ENCODE peak calls at places on chromosomes 1 and 21, in six cellular contexts. M is tibial nerve, F is GM12892, A is uterus, X is stomach, R is adrenal gland. Y is an unnamed sample.

GRCh38 chr1:64856564-64856963 is 109.8 kb downstream of the JAK1 start:
- DNase-seq in A (peak; percentile 77), X (no peak), M (no peak), F (no peak), R (peak; percentile 53), Y (no peak)

GRCh38 chr21:45001134-45002095 is 61.6 kb downstream of the SLX9 start:
- DNase-seq in R (peak; percentile 90), X (peak; percentile 49), F (no peak), A (no peak), M (no peak), Y (peak; percentile 96)

GRCh38 chr1:185823471-185823870 is 89.3 kb downstream of the HMCN1 start:
- DNase-seq in R (no peak), F (no peak), X (no peak), M (no peak), A (no peak), Y (no peak)

GRCh38 chr1:174217248-174217647 is 57.9 kb downstream of the RABGAP1L start:
- DNase-seq in A (no peak), F (no peak), X (no peak), R (no peak), M (no peak), Y (no peak)

GRCh38 chr1:8009043-8010002 is 16.8 kb downstream of the ERRFI1 start:
- DNase-seq in M (no peak), F (no peak), X (no peak), A (no peak), R (no peak), Y (no peak)

GRCh38 chr1:59455206-59455605 is 158.3 kb downstream of the FGGY start:
- DNase-seq in R (no peak), A (no peak), M (no peak), F (no peak), X (no peak), Y (no peak)

GRCh38 chr21:45598109-45598508 is 45.4 kb upstream of the PCBP3 start:
- DNase-seq in R (no peak), A (no peak), F (no peak), M (no peak), X (no peak), Y (no peak)

GRCh38 chr1:24107462-24108225 is 4.3 kb downstream of the MYOM3 start:
- DNase-seq in F (no peak), R (peak; percentile 64), A (no peak), X (no peak), M (no peak), Y (peak; percentile 81)

GRCh38 chr1:41434306-41434705 is 50.2 kb downstream of the EDN2 start:
- DNase-seq in A (no peak), X (no peak), F (no peak), R (no peak), M (no peak), Y (no peak)

GRCh38 chr1:178541829-178542553 is 29.1 kb downstream of the TEX35 start:
- DNase-seq in A (peak; percentile 40), R (no peak), M (no peak), F (peak; percentile 54), X (peak; percentile 65), Y (no peak)

GRCh38 chr1:30840904-30841598 is 67.5 kb downstream of the SDC3 start:
- DNase-seq in X (peak; percentile 27), A (peak; percentile 46), R (peak; percentile 87), F (no peak), M (no peak), Y (no peak)

GRCh38 chr1:159089184-159089791 is 12.7 kb upstream of the AIM2 start:
- DNase-seq in R (no peak), A (no peak), M (no peak), X (no peak), F (no peak), Y (no peak)

GRCh38 chr1:41369531-41369930 is 8.3 kb downstream of the FOXO6 start:
- DNase-seq in F (no peak), A (no peak), R (no peak), M (no peak), X (no peak), Y (no peak)

GRCh38 chr21:22352088-22352487 is 1353.9 kb downstream of the NCAM2 start:
- DNase-seq in F (no peak), X (no peak), M (no peak), R (no peak), A (no peak), Y (no peak)

GRCh38 chr1:116290085-116290670 is 82.9 kb upstream of the ATP1A1 start:
- DNase-seq in X (no peak), F (no peak), A (no peak), R (no peak), M (no peak), Y (no peak)

GRCh38 chr1:39394598-39394997 is 96.8 kb upstream of the BMP8A start:
- DNase-seq in M (no peak), F (no peak), A (no peak), X (no peak), R (peak; percentile 70), Y (no peak)

GRCh38 chr1:235073968-235074334 is 54.7 kb downstream of the TOMM20 start:
- DNase-seq in F (no peak), X (peak; percentile 87), R (no peak), M (no peak), A (no peak), Y (no peak)

GRCh38 chr1:187051618-187052232 is 223.0 kb downstream of the PLA2G4A start:
- DNase-seq in F (no peak), R (no peak), A (no peak), X (no peak), M (no peak), Y (no peak)

GRCh38 chr1:4351453-4351852 is 303.0 kb upstream of the AJAP1 start:
- DNase-seq in F (no peak), R (no peak), X (no peak), M (no peak), A (no peak), Y (no peak)

GRCh38 chr1:29230553-29231378 is at the start of gene MECR:
- DNase-seq in R (peak; percentile 97), X (peak; percentile 95), A (peak; percentile 92), F (peak; percentile 94), M (peak; percentile 89), Y (peak; percentile 75)
- TF ChIP-seq POLR2A in R (peak; percentile 51), X (no peak), A (peak; percentile 19), F (peak; percentile 93), M (no peak), Y (peak; percentile 63)

GRCh38 chr1:47229884-47230691 is 1.9 kb downstream of the TAL1 start:
- DNase-seq in X (no peak), M (no peak), A (no peak), R (no peak), F (no peak), Y (no peak)

GRCh38 chr1:47231314-47232186 is 475 bp downstream of the TAL1 start:
- DNase-seq in R (peak; percentile 67), X (no peak), M (peak; percentile 40), A (no peak), F (no peak), Y (no peak)

GRCh38 chr1:47230692-47231313 is 1.2 kb downstream of the TAL1 start:
- DNase-seq in X (no peak), F (no peak), A (no peak), R (no peak), M (no peak), Y (no peak)

GRCh38 chr1:47233165-47233564 is 1.1 kb upstream of the TAL1 start:
- DNase-seq in R (no peak), F (no peak), M (no peak), A (no peak), X (no peak), Y (no peak)

GRCh38 chr1:47232187-47232874 is at the start of gene TAL1:
- DNase-seq in F (no peak), A (no peak), X (no peak), R (no peak), M (no peak), Y (no peak)
- TF ChIP-seq POLR2A in F (no peak), A (no peak), X (no peak), R (no peak), M (no peak), Y (no peak)

DNA sequence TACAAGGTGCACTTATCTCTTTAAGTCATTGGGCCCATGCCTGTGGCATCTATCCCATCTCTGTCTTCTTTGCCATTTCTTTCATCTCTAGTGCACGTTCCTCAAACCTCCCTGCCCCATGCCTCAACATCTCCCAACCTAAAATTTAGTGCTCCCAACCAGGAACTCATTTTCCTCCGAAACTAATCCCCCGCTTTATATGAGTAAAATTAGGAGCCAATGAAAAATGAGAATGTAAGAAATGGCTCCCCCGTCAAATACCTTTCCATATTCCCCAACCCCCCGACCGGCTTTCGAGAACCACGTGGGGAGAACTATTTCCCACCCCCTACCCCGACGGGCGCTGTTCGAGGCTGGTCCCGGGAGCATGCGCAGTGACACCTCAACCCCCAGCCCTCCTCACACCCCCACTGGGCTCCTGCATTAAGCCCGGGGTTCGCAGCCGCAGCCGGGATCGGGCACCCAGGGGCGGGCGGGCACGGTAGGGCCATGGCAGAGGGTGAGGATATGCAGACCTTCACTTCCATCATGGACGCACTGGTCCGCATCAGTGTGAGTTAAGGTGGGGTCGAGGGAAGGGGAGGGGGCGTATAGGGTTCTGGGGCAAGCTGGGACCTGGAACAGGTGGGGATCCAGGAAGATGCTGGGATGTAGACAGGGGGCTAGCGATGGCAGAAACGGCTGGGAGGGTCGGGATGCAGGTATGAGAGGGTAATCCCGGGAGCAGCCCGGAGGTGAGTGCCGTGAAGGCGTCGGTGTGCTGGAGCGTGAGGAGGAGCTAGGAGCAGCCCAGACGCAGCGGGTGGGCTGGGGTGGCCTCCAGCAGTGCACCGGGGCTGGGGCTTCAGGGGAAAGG is at the start of gene TRIM46:
- DNase-seq in A (no peak), M (no peak), R (peak; percentile 68), X (peak; percentile 25), F (peak; percentile 74), Y (peak; percentile 70)
- TF ChIP-seq POLR2A in A (no peak), M (no peak), R (no peak), X (no peak), F (no peak), Y (no peak)

GRCh38 chr1:27365372-27366112 is 1.2 kb downstream of the MAP3K6 start:
- DNase-seq in A (peak; percentile 94), F (peak; percentile 90), X (peak; percentile 89), R (peak; percentile 95), M (peak; percentile 93), Y (peak; percentile 86)

GRCh38 chr1:27364696-27365371 is 1.9 kb downstream of the MAP3K6 start:
- DNase-seq in M (no peak), F (no peak), R (no peak), A (no peak), X (no peak), Y (no peak)

GRCh38 chr1:27367160-27367650 is 444 bp upstream of the MAP3K6 start:
- DNase-seq in X (no peak), A (no peak), R (no peak), M (no peak), F (no peak), Y (no peak)

GRCh38 chr1:27366113-27366410 is 699 bp downstream of the MAP3K6 start:
- DNase-seq in X (peak; percentile 82), A (peak; percentile 88), M (peak; percentile 86), R (peak; percentile 91), F (peak; percentile 72), Y (peak; percentile 61)

DNA sequence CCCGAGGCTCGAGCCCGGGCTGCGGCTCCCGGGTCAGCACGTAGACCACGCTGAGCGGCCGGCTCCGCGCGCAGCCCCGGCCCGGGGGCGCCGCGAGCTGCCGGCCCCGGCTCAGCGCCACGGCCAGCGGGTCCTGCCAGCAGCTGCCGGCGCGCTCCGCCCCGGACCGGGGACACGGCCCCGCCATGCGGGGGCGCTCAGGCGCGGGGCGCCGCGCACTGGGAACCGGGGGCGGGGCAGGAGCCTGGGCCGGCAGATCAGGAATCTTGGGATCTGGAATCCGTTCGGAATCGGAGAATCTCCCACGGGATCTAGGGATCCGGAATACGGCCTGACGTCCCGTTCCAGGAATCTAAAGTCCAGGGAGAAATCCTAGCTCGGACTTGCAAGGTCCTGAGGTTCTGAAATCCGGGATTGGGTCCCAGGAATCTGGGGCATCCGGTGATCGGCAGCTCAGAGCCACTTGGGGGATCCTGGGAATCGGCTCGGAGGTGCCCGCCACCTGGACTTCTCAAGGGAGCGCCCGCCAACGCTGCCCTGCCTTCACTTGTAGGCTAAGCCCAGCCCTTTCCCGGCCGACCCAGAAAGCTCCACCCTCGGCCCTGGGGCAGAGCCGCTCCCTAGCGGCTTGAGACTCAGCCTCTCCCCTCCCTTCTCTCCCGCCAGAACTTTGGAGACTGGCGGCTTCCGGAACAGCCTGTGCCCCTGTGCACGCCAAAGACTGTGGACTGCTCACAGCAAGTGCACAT is at the start of gene MAP3K6:
- DNase-seq in R (peak; percentile 93), X (peak; percentile 90), M (peak; percentile 83), A (peak; percentile 89), F (no peak), Y (peak; percentile 80)
- TF ChIP-seq POLR2A in R (peak; percentile 59), X (peak; percentile 17), M (peak; percentile 65), A (peak; percentile 81), F (no peak), Y (no peak)